ENCODE peak calls at places on chromosomes 16 and 17, in four cellular contexts. G is thyroid gland, U is stomach, N is IMR-90. L is an unnamed sample.
A peak's percentile ranks its signal among the peaks of the same experiment; 100 is the strongest.

GRCh38 chr16:55471448-55472097 is 7.4 kb upstream of the MMP2 start:
- DNase-seq in G (no peak), U (no peak), N (peak; percentile 92), L (no peak)

GRCh38 chr17:5126719-5127488 is 11.1 kb downstream of the USP6 start:
- DNase-seq in U (no peak), N (no peak), G (no peak), L (no peak)

GRCh38 chr16:68235882-68236803 is at the start of gene ESRP2:
- DNase-seq in N (no peak), U (peak; percentile 94), G (peak; percentile 95), L (peak; percentile 86)

GRCh38 chr16:4744758-4745569 is 10.6 kb downstream of the DNAAF8 start:
- DNase-seq in G (no peak), U (no peak), N (no peak), L (no peak)

GRCh38 chr16:3963203-3963602 is 82.7 kb upstream of the CREBBP start:
- DNase-seq in U (no peak), G (no peak), N (no peak), L (no peak)

GRCh38 chr16:82810077-82810476 is 183.3 kb downstream of the CDH13 start:
- DNase-seq in N (no peak), G (no peak), U (no peak), L (no peak)

GRCh38 chr17:12789976-12790805 is 893 bp downstream of the ARHGAP44 start:
- DNase-seq in U (peak; percentile 27), N (no peak), G (peak; percentile 37), L (peak; percentile 74)

GRCh38 chr16:74743668-74744299 is 30.8 kb downstream of the FA2H start:
- DNase-seq in U (peak; percentile 97), N (peak; percentile 79), G (peak; percentile 95), L (peak; percentile 36)

GRCh38 chr17:79981090-79981489 is 54.6 kb downstream of the TBC1D16 start:
- DNase-seq in G (no peak), N (no peak), U (no peak), L (peak; percentile 51)

GRCh38 chr17:68054296-68054900 is 18.9 kb downstream of the KPNA2 start:
- DNase-seq in U (peak; percentile 32), G (peak; percentile 27), N (peak; percentile 84), L (no peak)

GRCh38 chr16:55559233-55559632 is 7.3 kb upstream of the CAPNS2 start:
- DNase-seq in G (peak; percentile 45), U (no peak), N (peak; percentile 73), L (no peak)

GRCh38 chr16:87206646-87207451 is 110.3 kb downstream of the C16orf95 start:
- DNase-seq in G (no peak), N (peak; percentile 64), U (no peak), L (no peak)

GRCh38 chr17:2084766-2085647 is 30.1 kb downstream of the HIC1 start:
- DNase-seq in N (peak; percentile 86), U (no peak), G (no peak), L (no peak)

GRCh38 chr17:81365148-81365600 is 30.1 kb upstream of the BAHCC1 start:
- DNase-seq in U (peak; percentile 89), G (peak; percentile 58), N (peak; percentile 84), L (peak; percentile 71)

GRCh38 chr16:84854759-84855158 is 35.0 kb downstream of the CRISPLD2 start:
- DNase-seq in G (no peak), U (no peak), N (peak; percentile 67), L (no peak)

GRCh38 chr16:55292491-55292890 is 31.5 kb upstream of the IRX6 start:
- DNase-seq in N (no peak), G (no peak), U (no peak), L (no peak)

DNA sequence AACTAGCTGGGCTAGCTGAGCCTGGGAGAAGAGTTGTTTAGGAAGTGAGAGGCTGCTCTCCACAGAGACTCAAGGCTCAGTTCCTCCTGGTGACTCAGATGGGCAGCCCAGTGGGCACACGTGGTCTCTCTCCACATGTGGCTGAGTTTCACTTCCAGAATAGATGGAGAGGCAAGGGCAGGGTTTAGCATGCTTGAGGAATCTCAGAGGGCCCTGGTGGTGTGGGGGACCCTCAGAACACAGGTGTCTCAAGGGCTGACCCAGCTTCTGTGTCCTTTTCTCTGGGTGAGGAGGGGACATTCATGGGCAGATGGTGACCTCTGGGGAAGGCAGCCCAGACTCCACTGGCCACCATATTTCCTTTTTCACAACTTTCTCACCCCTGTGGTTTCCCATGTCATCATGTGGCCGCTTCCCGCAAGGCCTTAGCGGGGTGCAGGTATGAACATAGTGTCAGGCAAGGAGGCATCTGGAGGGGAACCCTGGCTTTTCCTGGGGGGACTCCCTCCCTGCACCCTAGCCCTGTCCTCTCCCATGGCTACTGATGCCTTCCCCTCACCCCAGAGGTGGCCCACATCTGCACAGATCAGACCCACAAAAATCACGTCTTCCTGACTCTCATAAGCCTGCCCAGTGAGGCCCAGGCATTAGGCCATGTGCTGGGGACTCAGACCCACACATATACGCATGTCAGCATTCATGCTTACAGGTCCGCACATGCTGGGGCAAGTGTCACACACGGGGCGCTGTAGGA is 3.3 kb downstream of the GRN start:
- DNase-seq in G (no peak), N (peak; percentile 57), U (no peak), L (peak; percentile 90)
- TF ChIP-seq POLR2A in G (no peak), N (no peak), U (no peak), L (no peak)

DNA sequence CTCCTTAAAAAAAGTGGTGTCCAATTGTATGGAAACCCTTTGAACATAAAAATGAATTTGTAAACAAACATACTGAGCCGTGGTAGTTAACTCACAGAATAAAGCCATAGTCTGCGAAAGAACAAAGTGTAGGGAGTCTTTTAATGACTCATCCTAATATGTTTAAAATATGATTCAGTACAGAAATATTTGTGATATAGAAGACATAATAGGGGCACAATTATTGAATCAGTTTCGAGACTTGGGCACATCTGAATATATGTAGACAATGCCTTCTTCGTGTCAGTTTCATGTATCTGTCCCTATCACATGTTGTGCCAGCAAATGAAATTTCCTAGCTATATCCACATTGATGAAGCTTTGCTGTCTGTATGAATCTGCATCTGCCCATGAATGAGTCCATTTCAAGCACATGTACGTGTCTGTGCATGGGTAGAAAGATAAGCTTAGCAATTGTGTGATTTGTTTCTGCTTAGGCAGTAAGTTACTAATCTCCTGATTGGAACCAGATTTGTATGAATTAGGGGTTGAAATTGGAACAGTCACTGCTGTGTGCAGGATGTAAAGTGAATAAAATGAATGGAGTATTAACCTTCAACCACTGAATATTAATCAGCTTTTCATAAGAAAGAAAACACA is 112.5 kb upstream of the SOX9 start:
- DNase-seq in G (no peak), N (peak; percentile 55), U (no peak), L (no peak)
- TF ChIP-seq CTCF in G (no peak), N (no peak), U (no peak), L (no peak)

GRCh38 chr16:31402687-31403086 is 9.6 kb downstream of the ITGAD start:
- DNase-seq in N (no peak), U (no peak), G (no peak), L (no peak)

GRCh38 chr16:31404353-31405064 is 11.4 kb downstream of the ITGAD start:
- DNase-seq in G (no peak), N (no peak), U (no peak), L (no peak)

GRCh38 chr16:31403590-31404352 is 10.6 kb downstream of the ITGAD start:
- DNase-seq in G (no peak), N (no peak), U (no peak), L (peak; percentile 65)

GRCh38 chr16:31400191-31400590 is 7.1 kb downstream of the ITGAD start:
- DNase-seq in G (no peak), U (no peak), N (no peak), L (peak; percentile 83)

DNA sequence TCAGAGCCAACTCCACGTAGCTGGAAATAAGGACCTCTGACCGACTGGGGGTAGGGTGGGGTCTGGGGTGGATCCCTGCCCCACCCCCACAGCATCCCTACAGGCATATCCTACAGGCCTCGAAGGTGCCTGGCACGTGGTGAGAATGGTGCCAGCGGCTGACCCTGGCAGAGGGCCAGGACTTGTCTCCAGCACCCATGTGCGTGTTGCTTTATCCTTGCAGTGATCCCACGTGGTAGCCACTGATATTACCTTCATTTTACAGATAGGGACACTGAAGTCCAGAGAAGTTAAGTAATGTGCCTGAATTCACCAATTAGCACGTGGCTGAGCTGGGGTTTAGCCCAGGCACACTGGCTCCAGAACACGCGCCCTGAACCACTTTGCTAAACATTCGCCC is 8.3 kb downstream of the ITGAD start:
- DNase-seq in U (no peak), N (no peak), G (no peak), L (no peak)
- TF ChIP-seq POLR2A in U (no peak), N (no peak), G (no peak), L (no peak)

DNA sequence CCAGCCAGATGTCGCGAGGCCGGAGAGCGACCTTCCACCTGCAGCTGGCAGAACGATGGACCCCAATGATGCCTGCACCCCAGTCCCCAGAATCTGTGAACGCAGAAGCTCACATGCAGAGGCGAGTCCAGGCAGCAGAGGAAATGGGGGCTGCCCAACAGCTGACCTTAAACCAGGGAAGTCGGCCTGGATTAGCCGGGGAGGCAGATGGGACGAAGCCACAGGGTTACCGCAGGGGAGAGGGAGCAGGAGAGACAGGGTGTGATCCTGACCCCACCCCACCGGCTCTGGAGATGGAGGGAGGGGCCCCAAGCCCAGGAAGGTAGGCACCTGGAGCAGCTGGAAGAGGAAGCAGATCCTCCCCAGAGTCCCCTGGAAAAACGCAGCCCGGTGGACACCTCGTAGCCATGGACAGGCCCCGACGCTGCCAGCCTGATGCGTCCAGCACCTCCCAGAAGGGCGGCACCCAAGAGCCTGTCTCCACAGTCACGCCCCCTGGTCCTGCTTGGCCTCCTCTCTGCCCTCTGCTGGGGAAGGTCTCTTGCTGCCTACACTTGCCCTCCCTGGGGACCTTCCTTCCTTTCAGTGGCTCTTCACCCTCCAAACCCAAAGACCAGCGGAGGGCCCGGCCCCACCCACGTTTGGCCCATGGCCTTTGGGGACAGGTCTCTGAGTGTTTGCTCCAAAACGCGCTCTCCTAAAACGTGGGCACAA is 37.3 kb downstream of the PIEZO1 start:
- DNase-seq in G (no peak), N (no peak), U (peak; percentile 36), L (no peak)
- TF ChIP-seq CTCF in G (no peak), N (peak; percentile 45), U (no peak), L (peak; percentile 35)